ENCODE peak calls at places on chromosomes 11 and 22, in four cellular contexts. T is HepG2, Z is K562, B is GM12878. M is an unnamed sample.
A peak's percentile ranks its signal among the peaks of the same experiment; 100 is the strongest.

GRCh38 chr11:115769891-115770290 is 265.7 kb upstream of the CADM1 start:
- DNase-seq in T (no peak), Z (no peak), B (no peak), M (no peak)

GRCh38 chr22:41092847-41093371 is 517 bp downstream of the EP300 start:
- DNase-seq in T (peak; percentile 15), Z (peak; percentile 44), B (no peak), M (no peak)

GRCh38 chr11:134482128-134482527 is 70.1 kb upstream of the B3GAT1 start:
- DNase-seq in T (no peak), Z (no peak), B (no peak), M (no peak)

GRCh38 chr11:133968300-133968699 is 11.5 kb upstream of the IGSF9B start:
- DNase-seq in T (no peak), Z (peak; percentile 4), B (no peak), M (no peak)

GRCh38 chr11:72924568-72925190 is 110.5 kb downstream of the ATG16L2 start:
- DNase-seq in T (peak; percentile 5), Z (peak; percentile 13), B (peak; percentile 13), M (no peak)

GRCh38 chr22:37353839-37354238 is 71.5 kb downstream of the CYTH4 start:
- DNase-seq in T (no peak), Z (no peak), B (no peak), M (no peak)

GRCh38 chr11:120030411-120030810 is 107.5 kb downstream of the TRIM29 start:
- DNase-seq in T (no peak), Z (no peak), B (no peak), M (no peak)

GRCh38 chr11:95092549-95093324 is 3.1 kb downstream of the ENDOD1 start:
- DNase-seq in T (peak; percentile 85), Z (peak; percentile 54), B (no peak), M (peak; percentile 47)

GRCh38 chr11:95897731-95898130 is 26.2 kb downstream of the MTMR2 start:
- DNase-seq in T (no peak), Z (no peak), B (no peak), M (no peak)

GRCh38 chr11:550021-550745 is 10.4 kb downstream of the LMNTD2 start:
- DNase-seq in T (no peak), Z (no peak), B (no peak), M (no peak)

GRCh38 chr11:120128392-120129172 is 9.3 kb downstream of the TRIM29 start:
- DNase-seq in T (peak; percentile 18), Z (no peak), B (no peak), M (peak; percentile 26)

GRCh38 chr11:77191429-77191822 is 63.4 kb downstream of the MYO7A start:
- DNase-seq in T (no peak), Z (peak; percentile 42), B (no peak), M (peak; percentile 17)

GRCh38 chr11:68077617-68078592 is 39.1 kb downstream of the TCIRG1 start:
- DNase-seq in T (no peak), Z (no peak), B (peak; percentile 53), M (no peak)

GRCh38 chr11:66547662-66548009 is 933 bp downstream of the ACTN3 start:
- DNase-seq in T (no peak), Z (no peak), B (no peak), M (no peak)

GRCh38 chr11:121514401-121514981 is 61.7 kb upstream of the SORL1-AS1 start:
- DNase-seq in T (no peak), Z (no peak), B (no peak), M (no peak)

GRCh38 chr22:31625661-31626426 is 36.2 kb downstream of the PISD start:
- DNase-seq in T (no peak), Z (peak; percentile 74), B (no peak), M (no peak)

GRCh38 chr22:44580756-44581435 is 82.9 kb upstream of the RTL6 start:
- DNase-seq in T (no peak), Z (no peak), B (no peak), M (no peak)

GRCh38 chr11:108985611-108986279 is 320.9 kb downstream of the DDX10 start:
- DNase-seq in T (no peak), Z (no peak), B (no peak), M (no peak)

GRCh38 chr22:30923168-30923900 is 45.2 kb downstream of the MORC2 start:
- DNase-seq in T (no peak), Z (no peak), B (no peak), M (no peak)

GRCh38 chr11:7513210-7514098 is at the start of gene PPFIBP2:
- DNase-seq in T (peak; percentile 58), Z (peak; percentile 72), B (no peak), M (peak; percentile 89)

GRCh38 chr11:104043137-104043536 is 6.7 kb downstream of the DDI1 start:
- DNase-seq in T (no peak), Z (no peak), B (no peak), M (no peak)

GRCh38 chr11:125382211-125382807 is 113.8 kb downstream of the FEZ1 start:
- DNase-seq in T (no peak), Z (no peak), B (no peak), M (no peak)

GRCh38 chr11:33722579-33723234 is 13.5 kb downstream of the CD59 start:
- DNase-seq in T (no peak), Z (peak; percentile 73), B (peak; percentile 34), M (no peak)

DNA sequence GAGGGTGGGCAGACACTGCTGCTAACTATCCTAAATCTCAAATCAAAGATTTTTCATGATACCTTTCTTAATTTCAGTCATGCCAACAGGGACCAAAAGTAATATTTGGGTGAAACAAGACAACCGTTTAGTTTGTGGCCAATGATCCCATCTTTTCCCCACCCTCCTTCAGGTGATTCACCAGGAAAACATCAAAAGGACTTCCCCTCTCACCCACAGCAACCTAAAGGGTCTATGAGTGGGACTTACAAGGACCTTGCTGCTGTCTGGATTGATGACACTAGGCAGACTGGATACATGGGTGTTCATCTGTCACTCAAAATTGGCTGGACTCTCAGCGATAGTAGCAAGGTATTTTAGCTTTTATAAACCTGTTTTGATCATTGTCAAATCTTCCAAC is 62.0 kb upstream of the ZC3H12C start:
- DNase-seq in T (no peak), Z (no peak), B (no peak), M (no peak)
- TF ChIP-seq FOXK2 in T (no peak), Z (no peak), B (no peak), M (no peak)

GRCh38 chr11:130037058-130037457 is 32.6 kb upstream of the APLP2 start:
- DNase-seq in T (peak; percentile 77), Z (peak; percentile 10), B (no peak), M (no peak)
- TF ChIP-seq FOXK2 in T (no peak), Z (no peak), B (no peak), M (no peak)

DNA sequence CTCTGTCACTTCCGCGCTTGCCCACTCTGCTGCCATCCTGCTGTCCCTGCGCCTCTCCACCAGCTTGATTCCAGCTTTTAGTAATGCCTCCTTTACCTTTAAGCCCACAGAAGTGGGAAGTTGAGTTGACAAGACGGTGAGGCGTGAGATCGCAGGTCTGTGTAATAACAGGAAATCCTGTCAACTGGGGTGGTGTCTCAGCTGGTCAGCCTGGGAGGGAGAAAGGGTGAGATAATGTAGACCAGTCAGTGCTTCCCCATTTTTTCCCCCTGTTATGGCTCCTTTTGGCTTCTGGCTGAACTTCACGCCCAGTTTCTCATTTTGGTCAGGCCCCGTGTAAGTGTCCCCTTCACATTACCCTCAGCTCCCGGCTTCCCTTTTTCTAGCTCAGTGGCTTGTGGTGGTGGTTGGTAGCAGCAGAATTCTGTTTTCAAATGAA is 98.9 kb downstream of the TRAF6 start:
- DNase-seq in T (no peak), Z (peak; percentile 31), B (peak; percentile 31), M (no peak)
- TF ChIP-seq FOXK2 in T (no peak), Z (no peak), B (no peak), M (no peak)

DNA sequence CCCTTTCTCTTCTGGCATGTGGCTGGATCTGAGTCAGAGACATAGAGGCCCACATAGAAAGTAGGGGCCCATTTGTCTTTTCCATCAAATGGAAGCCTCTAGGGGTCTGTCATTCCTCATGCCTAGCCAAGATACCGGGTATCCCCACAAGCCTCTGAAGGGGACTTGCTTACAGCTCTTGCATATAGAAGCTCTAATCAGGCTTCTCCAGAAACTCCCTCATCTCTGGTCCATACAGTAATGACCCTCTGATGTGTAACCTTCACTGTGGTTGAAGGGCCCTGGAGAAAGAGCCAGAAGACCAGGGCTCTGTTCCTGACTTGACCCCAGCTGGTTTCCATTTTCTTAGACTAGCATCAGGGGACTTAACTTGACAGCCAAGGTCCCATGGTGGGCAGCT is 244.0 kb downstream of the ST3GAL4 start:
- DNase-seq in T (no peak), Z (no peak), B (no peak), M (no peak)
- TF ChIP-seq FOXK2 in T (no peak), Z (no peak), B (no peak), M (no peak)

GRCh38 chr11:57536947-57537654 is at the start of gene SMTNL1:
- DNase-seq in T (no peak), Z (no peak), B (no peak), M (no peak)
- TF ChIP-seq FOXK2 in T (no peak), Z (no peak), B (no peak), M (no peak)

GRCh38 chr22:25380141-25380747 is 160.8 kb downstream of the CRYBB2 start:
- DNase-seq in T (no peak), Z (no peak), B (no peak), M (no peak)
- TF ChIP-seq FOXK2 in T (no peak), Z (no peak), B (no peak), M (no peak)

DNA sequence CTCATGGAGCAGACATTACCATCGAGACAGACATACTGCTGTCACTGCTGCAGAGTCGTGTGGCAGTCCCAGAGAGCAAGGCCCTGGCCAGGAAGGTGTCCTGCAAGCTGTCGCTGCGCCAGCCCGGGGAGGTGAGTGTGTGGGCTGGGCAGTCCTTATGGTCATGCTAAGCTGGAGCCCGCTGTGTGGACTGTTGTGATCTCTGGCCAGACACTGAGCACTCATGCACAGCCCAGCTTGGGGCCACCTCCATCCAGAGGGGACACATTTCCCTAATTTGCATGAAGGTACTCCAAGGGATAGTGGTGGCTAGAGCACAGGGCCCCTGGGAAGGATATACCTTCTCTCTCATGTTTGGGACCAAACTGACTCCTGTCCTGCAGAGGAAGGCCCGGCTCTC is 9.6 kb downstream of the ANKK1 start:
- DNase-seq in T (no peak), Z (no peak), B (no peak), M (no peak)
- TF ChIP-seq FOXK2 in T (no peak), Z (no peak), B (no peak), M (no peak)

GRCh38 chr11:38948392-38948791 is 2350.4 kb upstream of the RAG2 start:
- DNase-seq in T (no peak), Z (no peak), B (no peak), M (no peak)
- TF ChIP-seq FOXK2 in T (no peak), Z (no peak), B (no peak), M (no peak)

GRCh38 chr11:19890308-19890707 is 177.7 kb downstream of the NAV2 start:
- DNase-seq in T (no peak), Z (no peak), B (no peak), M (no peak)
- TF ChIP-seq FOXK2 in T (no peak), Z (no peak), B (no peak), M (no peak)

M was measured in HEK293T.